ENCODE peak calls at places on chromosomes 16 and 17, in seven cellular contexts. E is lower leg skin, H is choroid plexus epithelial cell, Y is GM12865, W is PC-9, S is tibial nerve, A is fibroblast of lung. R is an unnamed sample.

GRCh38 chr16:80403871-80404270 is 136.9 kb upstream of the DYNLRB2 start:
- DNase-seq in E (no peak), H (no peak), Y (no peak), W (no peak), S (no peak), A (no peak), R (no peak)

GRCh38 chr17:29866746-29867404 is 63.2 kb downstream of the SSH2 start:
- DNase-seq in E (no peak), H (no peak), Y (no peak), W (no peak), S (no peak), A (no peak), R (no peak)

GRCh38 chr16:67641779-67642708 is 2.9 kb upstream of the CARMIL2 start:
- DNase-seq in E (no peak), H (peak; percentile 8), Y (no peak), W (no peak), S (no peak), A (peak; percentile 40), R (peak; percentile 69)

GRCh38 chr17:9566067-9566466 is 9.6 kb downstream of the STX8 start:
- DNase-seq in E (no peak), H (peak; percentile 18), Y (no peak), W (no peak), S (no peak), A (no peak), R (no peak)

GRCh38 chr16:81035975-81036750 is 521 bp downstream of the ATMIN start:
- DNase-seq in E (no peak), H (peak; percentile 25), Y (peak; percentile 61), W (peak; percentile 18), S (no peak), A (peak; percentile 15), R (peak; percentile 44)

GRCh38 chr17:41967141-41967920 is 736 bp downstream of the CNP start:
- DNase-seq in E (no peak), H (peak; percentile 29), Y (peak; percentile 47), W (no peak), S (peak; percentile 63), A (no peak), R (peak; percentile 34)

GRCh38 chr17:72726936-72727335 is 365.6 kb downstream of the SLC39A11 start:
- DNase-seq in E (no peak), H (peak; percentile 48), Y (peak; percentile 86), W (no peak), S (no peak), A (peak; percentile 34), R (peak; percentile 25)

GRCh38 chr17:33137411-33137810 is 145.8 kb downstream of the SPACA3 start:
- DNase-seq in E (no peak), H (no peak), Y (no peak), W (no peak), S (no peak), A (no peak), R (no peak)

GRCh38 chr16:21101631-21102420 is 48.8 kb downstream of the DNAH3 start:
- DNase-seq in E (no peak), H (peak; percentile 49), Y (peak; percentile 29), W (no peak), S (no peak), A (peak; percentile 36), R (peak; percentile 40)

GRCh38 chr16:76535-77272 is 1.3 kb upstream of the MPG start:
- DNase-seq in E (peak; percentile 76), H (peak; percentile 68), Y (no peak), W (peak; percentile 81), S (peak; percentile 73), A (peak; percentile 92), R (peak; percentile 65)

GRCh38 chr16:84795338-84796053 is 24.3 kb upstream of the CRISPLD2 start:
- DNase-seq in E (peak; percentile 74), H (peak; percentile 95), Y (no peak), W (no peak), S (peak; percentile 64), A (peak; percentile 100), R (peak; percentile 39)

GRCh38 chr16:11372073-11372923 is 27.0 kb downstream of the RMI2 start:
- DNase-seq in E (no peak), H (no peak), Y (no peak), W (no peak), S (no peak), A (no peak), R (no peak)
- TF ChIP-seq CTCF in E (no peak), H (no peak), Y (no peak), W (peak; percentile 5), S (no peak), A (no peak), R (no peak)

GRCh38 chr17:82007228-82007494 is 15.5 kb downstream of the CENPX start:
- DNase-seq in E (no peak), H (no peak), Y (no peak), W (no peak), S (no peak), A (no peak), R (no peak)
- H3K4me3 ChIP-seq in E (no peak overlapping the region), H (no peak overlapping the region), Y (no peak overlapping the region), W (no peak overlapping the region), S (no peak overlapping the region), A (no peak overlapping the region), R (no peak overlapping the region)

GRCh38 chr17:74152591-74153455 is 50.7 kb upstream of the RPL38 start:
- DNase-seq in E (no peak), H (no peak), Y (peak; percentile 28), W (peak; percentile 24), S (no peak), A (no peak), R (no peak)
- TF ChIP-seq CTCF in E (no peak), H (no peak), Y (no peak), W (no peak), S (no peak), A (no peak), R (no peak)

DNA sequence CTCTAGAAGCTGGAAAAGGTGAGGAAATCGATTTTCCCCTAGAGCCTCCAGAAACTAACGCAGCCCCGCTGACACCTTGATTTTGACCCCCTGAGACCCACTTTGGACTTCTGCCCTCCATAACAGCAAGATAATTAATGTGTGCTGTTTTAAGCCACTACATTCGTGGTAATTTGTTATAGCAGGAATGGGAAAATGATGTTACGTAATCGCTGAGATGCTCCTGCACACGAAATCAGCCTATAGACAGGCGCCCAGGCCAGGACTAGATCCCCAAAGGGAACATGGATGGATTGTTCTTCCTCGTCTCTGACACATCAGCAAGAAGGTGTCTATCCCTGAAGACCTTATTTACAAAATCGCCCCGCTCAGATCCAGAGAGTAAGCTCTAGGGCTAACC is 1.4 kb upstream of the MYOCD start:
- DNase-seq in E (no peak), H (no peak), Y (no peak), W (no peak), S (no peak), A (no peak), R (no peak)
- H3K4me3 ChIP-seq in E (no peak overlapping the region), H (no peak overlapping the region), Y (no peak overlapping the region), W (no peak overlapping the region), S (no peak overlapping the region), A (no peak overlapping the region), R (no peak overlapping the region)

GRCh38 chr17:7969434-7969833 is 33.0 kb upstream of the GUCY2D start:
- DNase-seq in E (no peak), H (peak; percentile 43), Y (no peak), W (no peak), S (no peak), A (peak; percentile 37), R (no peak)

GRCh38 chr17:7974638-7975131 is 27.7 kb upstream of the GUCY2D start:
- DNase-seq in E (no peak), H (no peak), Y (no peak), W (no peak), S (no peak), A (no peak), R (no peak)

GRCh38 chr17:7971651-7972050 is 30.8 kb upstream of the GUCY2D start:
- DNase-seq in E (no peak), H (no peak), Y (no peak), W (no peak), S (no peak), A (no peak), R (no peak)

GRCh38 chr17:7967751-7968150 is 34.7 kb upstream of the GUCY2D start:
- DNase-seq in E (no peak), H (no peak), Y (no peak), W (no peak), S (no peak), A (no peak), R (no peak)

GRCh38 chr17:7972131-7972785 is 30.2 kb upstream of the GUCY2D start:
- DNase-seq in E (no peak), H (peak; percentile 48), Y (no peak), W (no peak), S (no peak), A (peak; percentile 13), R (no peak)
- TF ChIP-seq CTCF in E (no peak), H (peak; percentile 39), Y (no peak), W (peak; percentile 48), S (no peak), A (peak; percentile 19), R (no peak)

GRCh38 chr16:87721622-87722565 is 43.9 kb downstream of the KLHDC4 start:
- DNase-seq in E (no peak), H (no peak), Y (no peak), W (no peak), S (no peak), A (no peak), R (no peak)
- H3K4me3 ChIP-seq in E (no peak overlapping the region), H (no peak overlapping the region), Y (no peak overlapping the region), W (no peak overlapping the region), S (no peak overlapping the region), A (no peak overlapping the region), R (no peak overlapping the region)

DNA sequence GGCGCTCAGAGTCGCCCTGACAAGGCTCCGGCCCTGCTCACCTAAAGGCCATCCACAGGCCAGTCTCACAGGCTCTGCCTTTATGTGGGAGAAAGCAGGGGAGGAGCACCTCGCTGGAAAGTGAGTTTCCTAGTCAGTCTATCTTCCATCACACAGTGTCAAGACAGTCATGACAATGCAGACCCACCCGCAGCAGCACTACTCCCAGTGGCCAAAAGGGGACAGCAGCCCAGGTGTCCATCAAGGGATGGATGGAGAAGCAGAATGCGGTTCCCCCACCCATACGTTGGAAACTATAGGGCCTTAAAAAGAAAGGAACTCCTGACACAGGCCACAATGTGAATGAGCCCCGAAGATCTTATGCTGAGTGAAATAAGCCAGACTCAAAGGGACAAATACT is 226.8 kb downstream of the ENGASE start:
- DNase-seq in E (no peak), H (no peak), Y (no peak), W (no peak), S (no peak), A (no peak), R (no peak)
- TF ChIP-seq CTCF in E (no peak), H (no peak), Y (peak; percentile 3), W (no peak), S (no peak), A (no peak), R (no peak)

R was measured in epithelial cell of esophagus.